ENCODE peak calls at places on chromosomes 3 and 15, in eight cellular contexts. L is stomach; M is glutamatergic neuron; S is RPMI8226; A is NCI-H187; T is NCI-H1105 treated with DMSO at 0.1 percent for 48 hours; Q is stimulated activated CD8-positive, alpha-beta memory T cell treated with anti-CD3 and anti-CD28 coated beads, Interleukin-15, amount 100 ng/mL, for 4 hours; V is amniotic stem cell. U is an unnamed sample.

GRCh38 chr15:58052334-58052733 is 13.2 kb downstream of the ALDH1A2 start:
- DNase-seq in L (no peak), M (no peak), S (no peak), A (no peak), T (no peak), Q (no peak), V (no peak), U (no peak)

GRCh38 chr3:110198717-110199587 is 861.6 kb upstream of the DPPA4 start:
- DNase-seq in L (no peak), M (no peak), S (no peak), A (no peak), T (peak), Q (no peak), V (no peak), U (no peak)

GRCh38 chr3:142588708-142589107 is 7.5 kb upstream of the PLS1 start:
- DNase-seq in L (no peak), M (no peak), S (no peak), A (no peak), T (no peak), Q (no peak), V (no peak), U (no peak)

GRCh38 chr3:108093616-108094015 is 2.8 kb upstream of the CD47 start:
- DNase-seq in L (no peak), M (no peak), S (no peak), A (no peak), T (no peak), Q (no peak), V (no peak), U (no peak)

GRCh38 chr3:119647177-119647576 is 13.2 kb downstream of the POPDC2 start:
- DNase-seq in L (no peak), M (no peak), S (no peak), A (no peak), T (no peak), Q (no peak), V (no peak), U (no peak)

GRCh38 chr3:11514191-11514770 is 129.4 kb downstream of the VGLL4 start:
- DNase-seq in L (peak), M (no peak), S (no peak), A (no peak), T (no peak), Q (no peak), V (peak), U (no peak)

GRCh38 chr3:166554006-166554405 is 716.8 kb upstream of the BCHE start:
- DNase-seq in L (no peak), M (no peak), S (no peak), A (no peak), T (no peak), Q (no peak), V (no peak), U (no peak)

GRCh38 chr3:179734497-179735281 is 81.8 kb downstream of the USP13 start:
- DNase-seq in L (no peak), M (no peak), S (no peak), A (no peak), T (no peak), Q (no peak), V (no peak), U (no peak)

GRCh38 chr3:129824926-129825541 is 68.5 kb downstream of the TMCC1 start:
- DNase-seq in L (no peak), M (peak), S (peak), A (no peak), T (peak), Q (no peak), V (peak), U (peak)

GRCh38 chr3:71050133-71050520 is 533.4 kb downstream of the FOXP1 start:
- DNase-seq in L (no peak), M (no peak), S (no peak), A (no peak), T (no peak), Q (no peak), V (no peak), U (no peak)

GRCh38 chr15:70151441-70151840 is 53.7 kb upstream of the TLE3 start:
- DNase-seq in L (no peak), M (no peak), S (no peak), A (no peak), T (no peak), Q (no peak), V (no peak), U (no peak)

GRCh38 chr3:185489462-185489861 is 9.4 kb downstream of the TMEM41A start:
- DNase-seq in L (no peak), M (no peak), S (no peak), A (no peak), T (no peak), Q (no peak), V (no peak), U (no peak)

GRCh38 chr3:31962801-31963205 is 18.3 kb downstream of the OSBPL10 start:
- DNase-seq in L (no peak), M (no peak), S (no peak), A (no peak), T (no peak), Q (no peak), V (no peak), U (no peak)

GRCh38 chr3:10594915-10595314 is 89.5 kb upstream of the ATP2B2 start:
- DNase-seq in L (no peak), M (no peak), S (peak), A (no peak), T (no peak), Q (no peak), V (no peak), U (peak)

GRCh38 chr3:188348445-188349244 is 194.7 kb downstream of the LPP start:
- DNase-seq in L (peak), M (no peak), S (no peak), A (no peak), T (peak), Q (no peak), V (no peak), U (no peak)

GRCh38 chr3:149442845-149443544 is 31.5 kb upstream of the TM4SF4 start:
- DNase-seq in L (no peak), M (no peak), S (no peak), A (no peak), T (peak), Q (no peak), V (peak), U (no peak)

GRCh38 chr3:189914799-189915198 is 205.9 kb downstream of the P3H2 start:
- DNase-seq in L (no peak), M (no peak), S (no peak), A (no peak), T (no peak), Q (no peak), V (peak), U (no peak)

GRCh38 chr3:153221748-153222162 is 59.7 kb downstream of the RAP2B start:
- DNase-seq in L (peak), M (no peak), S (peak), A (no peak), T (no peak), Q (peak), V (peak), U (peak)

GRCh38 chr15:60397772-60398445 is at the start of gene ANXA2:
- DNase-seq in L (peak), M (peak), S (peak), A (no peak), T (no peak), Q (peak), V (peak), U (no peak)

GRCh38 chr3:161275919-161276318 is 54.8 kb downstream of the NMD3 start:
- DNase-seq in L (no peak), M (no peak), S (no peak), A (peak), T (peak), Q (no peak), V (no peak), U (no peak)

GRCh38 chr3:161600185-161600584 is 103.6 kb downstream of the OTOL1 start:
- DNase-seq in L (no peak), M (no peak), S (no peak), A (no peak), T (no peak), Q (no peak), V (no peak), U (no peak)

GRCh38 chr3:94036909-94037507 is 8.6 kb upstream of the STX19 start:
- DNase-seq in L (no peak), M (no peak), S (peak), A (no peak), T (no peak), Q (no peak), V (no peak), U (no peak)

GRCh38 chr15:48682949-48683651 is 37.6 kb upstream of the FBN1 start:
- DNase-seq in L (peak), M (no peak), S (no peak), A (no peak), T (no peak), Q (no peak), V (no peak), U (no peak)

U was measured in KG1.